ENCODE peak calls at places on chromosomes 13 and 19, in five cellular contexts. Q is GM10248, I is Peyer's patch, K is Caco-2, X is astrocyte of the cerebellum. B is an unnamed sample.

GRCh38 chr13:50366488-50367174 is 351.4 kb downstream of the KCNRG start:
- DNase-seq in X (no peak), Q (peak; percentile 50), K (no peak), I (no peak), B (peak; percentile 30)

GRCh38 chr13:48094404-48094780 is 512 bp downstream of the MED4 start:
- DNase-seq in K (no peak), I (peak; percentile 47), X (no peak), Q (peak; percentile 13), B (no peak)

GRCh38 chr13:50428183-50428877 is 413.1 kb downstream of the KCNRG start:
- DNase-seq in I (no peak), K (no peak), X (no peak), Q (no peak), B (no peak)

GRCh38 chr13:60765700-60766411 is 368.8 kb downstream of the TDRD3 start:
- DNase-seq in K (no peak), X (peak; percentile 42), Q (no peak), I (no peak), B (no peak)

GRCh38 chr13:113192279-113192678 is 16.2 kb downstream of the PCID2 start:
- DNase-seq in K (no peak), X (no peak), Q (no peak), I (no peak), B (no peak)

GRCh38 chr13:112348642-112349345 is 27.4 kb upstream of the SPACA7 start:
- DNase-seq in X (no peak), Q (no peak), K (no peak), I (no peak), B (no peak)

GRCh38 chr13:113862766-113863510 is 938 bp downstream of the GAS6 start:
- DNase-seq in X (no peak), Q (peak; percentile 74), I (peak; percentile 61), K (no peak), B (peak; percentile 81)

GRCh38 chr19:996051-996838 is 4.0 kb upstream of the GRIN3B start:
- DNase-seq in X (no peak), K (peak; percentile 71), Q (peak; percentile 72), I (peak; percentile 88), B (peak; percentile 82)

GRCh38 chr13:72304121-72304745 is 423.2 kb downstream of the MZT1 start:
- DNase-seq in I (no peak), K (no peak), X (peak; percentile 98), Q (no peak), B (no peak)

GRCh38 chr19:28746486-28746885 is 466.5 kb downstream of the UQCRFS1 start:
- DNase-seq in K (no peak), X (no peak), Q (no peak), I (no peak), B (no peak)

GRCh38 chr19:38394488-38394887 is 6.0 kb downstream of the SPRED3 start:
- DNase-seq in X (no peak), Q (peak; percentile 59), I (peak; percentile 59), K (no peak), B (peak; percentile 86)

GRCh38 chr19:46704379-46705076 is 12.4 kb downstream of the PRKD2 start:
- DNase-seq in I (peak; percentile 92), X (no peak), Q (peak; percentile 92), K (no peak), B (peak; percentile 93)

GRCh38 chr13:51728972-51729371 is 75.0 kb downstream of the DHRS12 start:
- DNase-seq in Q (no peak), X (peak; percentile 40), K (no peak), I (no peak), B (no peak)

GRCh38 chr13:66780814-66781213 is 449.3 kb downstream of the PCDH9 start:
- DNase-seq in Q (no peak), K (no peak), I (no peak), X (no peak), B (no peak)

GRCh38 chr19:17021793-17022590 is 4.6 kb downstream of the CPAMD8 start:
- DNase-seq in K (peak; percentile 71), X (no peak), Q (no peak), I (no peak), B (no peak)

GRCh38 chr13:26914624-26915023 is 154.0 kb upstream of the GPR12 start:
- DNase-seq in I (no peak), K (no peak), Q (no peak), X (no peak), B (no peak)

GRCh38 chr19:46732966-46733692 is 12.7 kb upstream of the FKRP start:
- DNase-seq in Q (no peak), K (no peak), I (no peak), X (no peak), B (no peak)

GRCh38 chr19:17500447-17501198 is 10.8 kb upstream of the PGLS start:
- DNase-seq in X (no peak), Q (no peak), K (no peak), I (no peak), B (no peak)

GRCh38 chr19:49403404-49404187 is 15.5 kb downstream of the KASH5 start:
- DNase-seq in K (no peak), I (no peak), X (peak; percentile 26), Q (no peak), B (no peak)

GRCh38 chr19:15280915-15281683 is 48.9 kb upstream of the EPHX3 start:
- DNase-seq in K (peak; percentile 54), Q (no peak), X (peak; percentile 71), I (peak; percentile 75), B (no peak)

GRCh38 chr19:14363203-14364097 is 17.8 kb upstream of the ADGRE5 start:
- DNase-seq in I (peak; percentile 85), Q (peak; percentile 54), X (no peak), K (peak; percentile 55), B (peak; percentile 65)

GRCh38 chr13:30829788-30830637 is 76.1 kb upstream of the MEDAG start:
- DNase-seq in X (no peak), K (no peak), I (no peak), Q (no peak), B (no peak)

GRCh38 chr13:88958821-88959220 is 1287.7 kb downstream of the SLITRK5 start:
- DNase-seq in X (peak; percentile 36), I (no peak), Q (no peak), K (no peak), B (no peak)

GRCh38 chr19:41861098-41861768 is 1.2 kb downstream of the RPS19 start:
- DNase-seq in Q (no peak), K (no peak), X (no peak), I (no peak), B (no peak)

GRCh38 chr13:25217023-25217909 is 45.2 kb upstream of the AMER2 start:
- DNase-seq in K (no peak), Q (no peak), X (no peak), I (no peak), B (no peak)

GRCh38 chr19:30167206-30167903 is 204.8 kb upstream of the ZNF536 start:
- DNase-seq in I (no peak), X (no peak), K (no peak), Q (no peak), B (peak; percentile 19)
- TF ChIP-seq CTCF in I (no peak), X (no peak), K (no peak), Q (no peak), B (no peak)

GRCh38 chr13:44404261-44405139 is 30.9 kb downstream of the SERP2 start:
- DNase-seq in I (no peak), Q (no peak), X (no peak), K (peak; percentile 89), B (no peak)

GRCh38 chr13:44406617-44407016 is 33.0 kb downstream of the SERP2 start:
- DNase-seq in K (no peak), X (no peak), I (no peak), Q (no peak), B (no peak)

GRCh38 chr13:44407891-44408290 is 34.3 kb downstream of the SERP2 start:
- DNase-seq in I (no peak), X (no peak), Q (no peak), K (no peak), B (no peak)

GRCh38 chr13:44409595-44409994 is 36.0 kb downstream of the SERP2 start:
- DNase-seq in I (no peak), X (no peak), K (no peak), Q (no peak), B (no peak)

GRCh38 chr13:44407379-44407778 is 33.8 kb downstream of the SERP2 start:
- DNase-seq in Q (no peak), K (no peak), X (no peak), I (no peak), B (no peak)
- TF ChIP-seq CTCF in Q (no peak), K (no peak), X (no peak), I (no peak), B (no peak)

DNA sequence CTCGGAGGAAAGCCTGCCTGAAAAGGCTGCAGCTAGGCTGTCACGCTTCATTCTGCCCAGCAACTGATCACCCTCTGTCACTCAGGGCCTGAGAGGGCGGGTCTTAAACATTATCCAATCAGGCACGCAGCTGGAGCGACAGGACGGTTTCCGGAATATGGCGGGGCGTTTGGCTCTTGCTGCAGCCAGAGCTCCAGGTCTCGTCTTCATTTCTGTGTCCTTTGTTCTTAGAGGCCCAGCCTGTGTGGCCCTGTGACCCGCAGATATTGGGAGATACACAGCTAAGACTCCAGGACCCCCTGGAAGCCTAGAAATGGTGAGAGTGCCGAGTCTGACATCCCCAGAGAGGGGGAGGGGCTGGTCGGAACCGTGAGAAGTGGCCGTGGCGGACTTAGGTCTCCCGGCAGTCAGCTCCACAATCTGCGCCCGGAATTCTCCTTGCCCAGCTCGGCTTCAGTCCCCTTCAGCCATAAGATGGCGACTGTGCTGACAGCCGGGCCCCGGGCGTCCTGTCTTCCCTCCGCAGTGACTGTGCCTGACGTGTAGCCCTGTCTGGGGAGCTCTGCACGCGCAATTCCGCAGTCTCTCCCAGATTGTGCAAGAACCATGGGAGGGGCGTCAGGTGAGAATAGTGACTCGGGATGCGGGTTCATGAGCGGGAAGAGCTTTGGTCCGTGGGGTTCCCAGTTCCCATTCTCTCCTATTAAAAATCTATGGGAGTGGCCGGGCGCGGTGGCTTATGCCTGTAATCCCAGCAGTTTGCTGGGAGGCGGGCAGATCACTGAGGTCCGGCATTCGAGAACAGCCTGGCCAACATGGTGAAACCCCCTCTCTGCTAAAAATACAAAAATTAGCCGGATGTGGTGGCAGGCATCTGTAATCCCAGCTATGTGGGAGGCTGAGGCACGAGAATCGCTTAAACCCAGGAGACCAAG is at the start of gene ZNF429:
- DNase-seq in K (peak; percentile 72), Q (peak; percentile 93), I (peak; percentile 98), X (peak; percentile 87), B (peak; percentile 91)
- TF ChIP-seq CTCF in K (no peak), Q (no peak), I (no peak), X (no peak), B (no peak)

GRCh38 chr19:33301900-33302174 is 497 bp downstream of the CEBPA start:
- DNase-seq in Q (no peak), K (no peak), X (no peak), I (no peak), B (no peak)

GRCh38 chr19:33301011-33301899 is 1.1 kb downstream of the CEBPA start:
- DNase-seq in Q (no peak), K (no peak), X (no peak), I (peak; percentile 47), B (peak; percentile 27)

GRCh38 chr19:33302974-33303790 is 848 bp upstream of the CEBPA start:
- DNase-seq in Q (no peak), K (no peak), I (peak; percentile 71), X (no peak), B (peak; percentile 70)

GRCh38 chr19:33303791-33304759 is 1.7 kb upstream of the CEBPA start:
- DNase-seq in Q (no peak), X (no peak), K (peak; percentile 26), I (peak; percentile 47), B (peak; percentile 30)

GRCh38 chr19:33302175-33302973 is at the start of gene CEBPA:
- DNase-seq in Q (peak; percentile 87), X (no peak), K (peak; percentile 90), I (peak; percentile 90), B (peak; percentile 91)
- TF ChIP-seq CTCF in Q (peak; percentile 69), X (peak; percentile 26), K (peak; percentile 75), I (no peak), B (peak; percentile 60)

GRCh38 chr19:35247526-35248309 is 1.1 kb upstream of the LSR start:
- DNase-seq in Q (peak; percentile 82), X (no peak), I (peak; percentile 92), K (peak; percentile 97), B (peak; percentile 83)
- TF ChIP-seq CTCF in Q (peak; percentile 52), X (no peak), I (peak; percentile 65), K (no peak), B (peak; percentile 61)

B was measured in GM13976.